ENCODE peak calls at places on chromosome 7, in six cellular contexts. X is erythroblast; C is CD8-positive, alpha-beta T cell; N is neural progenitor cell; D is brain microvascular endothelial cell; E is NCI-H2171 treated with DMSO at 0.1 percent for 48 hours. Q is an unnamed sample.

GRCh38 chr7:11557627-11558026 is 274.4 kb downstream of the THSD7A start:
- DNase-seq in C (no peak), D (peak), N (peak), E (no peak), X (no peak), Q (peak)

GRCh38 chr7:151865070-151865670 is 11.7 kb downstream of the PRKAG2 start:
- DNase-seq in D (no peak), X (no peak), C (no peak), N (no peak), E (no peak), Q (peak)

GRCh38 chr7:1978656-1979590 is 253.8 kb downstream of the MAD1L1 start:
- DNase-seq in N (no peak), E (no peak), X (no peak), D (no peak), C (no peak), Q (no peak)

GRCh38 chr7:37031571-37032257 is 307.4 kb upstream of the AOAH start:
- DNase-seq in X (peak), C (no peak), E (no peak), N (peak), D (peak), Q (peak)

GRCh38 chr7:107694395-107694794 is 33.8 kb downstream of the SLC26A4 start:
- DNase-seq in C (no peak), X (no peak), D (no peak), N (no peak), E (no peak), Q (peak)

GRCh38 chr7:142854505-142855400 is at the start of gene EPHB6:
- DNase-seq in E (no peak), X (peak), N (peak), C (no peak), D (peak), Q (peak)

GRCh38 chr7:87398441-87398840 is 53.0 kb downstream of the CROT start:
- DNase-seq in X (no peak), E (no peak), N (no peak), C (no peak), D (peak), Q (no peak)

GRCh38 chr7:50733552-50733951 is 49.1 kb downstream of the GRB10 start:
- DNase-seq in C (no peak), E (no peak), D (peak), X (no peak), N (no peak), Q (no peak)

GRCh38 chr7:13800694-13801448 is 188.6 kb downstream of the ETV1 start:
- DNase-seq in E (peak), D (peak), X (no peak), N (no peak), C (no peak), Q (no peak)

GRCh38 chr7:110673148-110673547 is 417.8 kb upstream of the LRRN3 start:
- DNase-seq in C (no peak), X (no peak), E (no peak), D (no peak), N (no peak), Q (no peak)

GRCh38 chr7:151176401-151176800 is 8.9 kb upstream of the GBX1 start:
- DNase-seq in D (no peak), C (no peak), E (no peak), X (no peak), N (no peak), Q (no peak)

GRCh38 chr7:29812185-29812876 is 6.0 kb downstream of the WIPF3 start:
- DNase-seq in D (no peak), C (no peak), X (no peak), E (peak), N (no peak), Q (peak)

GRCh38 chr7:116213361-116214155 is 3.2 kb downstream of the TES start:
- DNase-seq in C (no peak), E (no peak), N (no peak), D (peak), X (no peak), Q (peak)

GRCh38 chr7:16098585-16099179 is 322.7 kb downstream of the CRPPA start:
- DNase-seq in C (no peak), E (no peak), N (peak), X (peak), D (no peak), Q (no peak)

GRCh38 chr7:47478926-47479791 is 102.8 kb downstream of the TNS3 start:
- DNase-seq in D (no peak), N (no peak), E (no peak), C (no peak), X (no peak), Q (no peak)

GRCh38 chr7:28804990-28805389 is 153.1 kb downstream of the TRIL start:
- DNase-seq in N (no peak), E (no peak), X (no peak), C (no peak), D (peak), Q (no peak)

GRCh38 chr7:2307690-2308107 is 6.5 kb downstream of the SNX8 start:
- DNase-seq in C (no peak), E (no peak), D (no peak), X (no peak), N (no peak), Q (no peak)

GRCh38 chr7:101362334-101363195 is at the start of gene COL26A1:
- DNase-seq in C (no peak), D (no peak), E (peak), N (peak), X (no peak), Q (no peak)

GRCh38 chr7:41786324-41786723 is 83.4 kb upstream of the INHBA start:
- DNase-seq in X (no peak), D (no peak), N (no peak), E (no peak), C (no peak), Q (no peak)

GRCh38 chr7:30168800-30169584 is 34.2 kb downstream of the MTURN start:
- DNase-seq in E (no peak), D (peak), C (no peak), N (peak), X (no peak), Q (peak)

GRCh38 chr7:129865093-129865931 is 87.4 kb downstream of the UBE2H start:
- DNase-seq in E (no peak), N (no peak), D (no peak), X (peak), C (no peak), Q (no peak)

GRCh38 chr7:87312215-87312865 is 33.1 kb upstream of the CROT start:
- DNase-seq in C (peak), N (peak), D (peak), E (peak), X (peak), Q (peak)

GRCh38 chr7:512541-513311 is 6.9 kb downstream of the PDGFA start:
- DNase-seq in D (no peak), C (no peak), E (no peak), X (no peak), N (no peak), Q (no peak)

GRCh38 chr7:51789494-51789893 is 472.9 kb upstream of the COBL start:
- DNase-seq in D (no peak), C (no peak), X (no peak), E (peak), N (peak), Q (no peak)